ENCODE peak calls at places on chromosomes 1 and 21, in six cellular contexts. B is left ventricle myocardium inferior, V is thyroid gland, D is ovary, Y is H1, M is heart left ventricle. K is an unnamed sample.

GRCh38 chr1:218665216-218665615 is 320.1 kb downstream of the TGFB2 start:
- DNase-seq in B (peak; percentile 44), Y (no peak), D (peak; percentile 41), V (peak; percentile 16), M (peak; percentile 29), K (no peak)

GRCh38 chr1:229855999-229856650 is 210.9 kb upstream of the GALNT2 start:
- DNase-seq in Y (no peak), D (no peak), M (no peak), B (no peak), V (peak; percentile 44), K (no peak)

GRCh38 chr1:234962340-234962989 is 166.2 kb downstream of the TOMM20 start:
- DNase-seq in M (peak; percentile 54), Y (no peak), V (peak; percentile 64), D (peak; percentile 47), B (no peak), K (no peak)

GRCh38 chr1:215569987-215570824 is 3.1 kb downstream of the KCTD3 start:
- DNase-seq in M (no peak), B (no peak), Y (no peak), D (no peak), V (no peak), K (no peak)

GRCh38 chr1:54498383-54499096 is 49.5 kb upstream of the ACOT11 start:
- DNase-seq in V (no peak), Y (no peak), M (no peak), D (no peak), B (no peak), K (no peak)

GRCh38 chr1:97507863-97508262 is 413.0 kb downstream of the DPYD start:
- DNase-seq in V (no peak), Y (no peak), B (no peak), D (no peak), M (peak; percentile 10), K (no peak)

GRCh38 chr1:54763814-54764131 is 550 bp downstream of the PARS2 start:
- DNase-seq in Y (no peak), B (no peak), M (no peak), V (no peak), D (no peak), K (no peak)

GRCh38 chr1:23133587-23133986 is 35.1 kb downstream of the LUZP1 start:
- DNase-seq in Y (no peak), M (no peak), V (no peak), D (no peak), B (no peak), K (no peak)

GRCh38 chr1:89487972-89488371 is 36.7 kb upstream of the LRRC8B start:
- DNase-seq in B (no peak), Y (no peak), D (no peak), V (no peak), M (no peak), K (no peak)

GRCh38 chr1:232038704-232039103 is 412.1 kb downstream of the DISC1 start:
- DNase-seq in D (no peak), B (peak; percentile 34), V (peak; percentile 73), Y (no peak), M (peak; percentile 58), K (no peak)

GRCh38 chr1:7586031-7586941 is 184.8 kb upstream of the VAMP3 start:
- DNase-seq in V (no peak), B (no peak), D (peak; percentile 8), Y (no peak), M (no peak), K (no peak)

GRCh38 chr1:119878171-119878570 is 18.1 kb downstream of the ADAM30 start:
- DNase-seq in M (no peak), V (no peak), B (no peak), D (no peak), Y (no peak), K (no peak)

GRCh38 chr1:3943806-3944620 is 43.9 kb upstream of the C1orf174 start:
- DNase-seq in Y (no peak), M (no peak), D (no peak), V (no peak), B (no peak), K (no peak)

GRCh38 chr1:223062177-223062576 is 80.9 kb downstream of the TLR5 start:
- DNase-seq in Y (no peak), B (no peak), M (no peak), V (no peak), D (no peak), K (no peak)

GRCh38 chr1:168161459-168161858 is 17.3 kb upstream of the TIPRL start:
- DNase-seq in Y (no peak), D (no peak), M (no peak), V (no peak), B (no peak), K (no peak)

GRCh38 chr1:94962745-94963265 is 35.9 kb upstream of the CNN3 start:
- DNase-seq in D (peak; percentile 59), V (peak; percentile 30), M (peak; percentile 29), B (no peak), Y (no peak), K (no peak)

GRCh38 chr1:38360807-38361206 is 314.2 kb upstream of the POU3F1 start:
- DNase-seq in D (no peak), M (no peak), B (no peak), Y (no peak), V (peak; percentile 2), K (no peak)

GRCh38 chr1:9561429-9561828 is 22.2 kb downstream of the SLC25A33 start:
- DNase-seq in V (peak; percentile 72), D (peak; percentile 43), M (peak; percentile 46), Y (no peak), B (no peak), K (no peak)

GRCh38 chr1:165444897-165445370 is at the start of gene RXRG:
- DNase-seq in V (peak; percentile 25), B (peak; percentile 52), Y (no peak), M (peak; percentile 29), D (no peak), K (no peak)

GRCh38 chr21:40568756-40569155 is 278.2 kb downstream of the DSCAM start:
- DNase-seq in V (no peak), D (no peak), Y (no peak), M (no peak), B (no peak), K (no peak)

GRCh38 chr1:95118019-95118499 is 904 bp downstream of the TLCD4 start:
- DNase-seq in M (no peak), V (peak; percentile 78), B (no peak), Y (no peak), D (no peak), K (no peak)

GRCh38 chr1:23796466-23797271 is 3.9 kb downstream of the GALE start:
- DNase-seq in B (no peak), Y (no peak), V (no peak), M (no peak), D (no peak), K (no peak)

GRCh38 chr1:43969746-43970466 is at the start of gene DPH2:
- DNase-seq in B (peak; percentile 97), Y (peak; percentile 88), M (peak; percentile 98), V (peak; percentile 99), D (peak; percentile 97), K (peak; percentile 91)

GRCh38 chr1:161038523-161039153 is at the start of gene TSTD1:
- DNase-seq in V (peak; percentile 95), B (peak; percentile 52), M (peak; percentile 58), Y (no peak), D (peak; percentile 59), K (no peak)

GRCh38 chr21:39924577-39925308 is 57.5 kb downstream of the PCP4 start:
- DNase-seq in Y (no peak), V (no peak), B (no peak), D (no peak), M (no peak), K (no peak)

GRCh38 chr1:245880754-245881403 is 626.2 kb downstream of the SMYD3 start:
- DNase-seq in D (no peak), B (no peak), V (no peak), Y (no peak), M (no peak), K (no peak)

GRCh38 chr1:183918589-183918988 is 113.7 kb downstream of the RGL1 start:
- DNase-seq in D (no peak), M (no peak), V (peak; percentile 48), B (no peak), Y (no peak), K (no peak)

DNA sequence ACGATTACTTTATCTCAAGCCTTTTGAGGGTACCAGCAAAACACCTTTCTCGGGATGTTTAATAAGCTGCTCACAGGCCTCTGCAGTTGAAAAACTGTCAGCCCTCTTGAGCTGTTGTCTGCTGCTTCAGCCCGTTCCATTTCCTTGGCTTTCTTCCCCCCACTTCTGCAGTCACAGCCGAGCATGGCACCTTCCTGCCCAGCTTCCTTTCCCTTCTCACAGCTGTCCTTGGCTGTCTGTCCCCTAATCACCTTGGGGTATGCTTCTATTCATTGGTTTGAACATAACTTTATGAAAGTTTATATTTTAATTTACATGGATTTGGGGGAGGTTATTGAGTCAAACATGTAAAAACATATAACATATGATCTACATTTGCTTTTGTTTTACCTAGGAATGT is 6.9 kb upstream of the PROX1 start:
- DNase-seq in M (no peak), V (no peak), Y (no peak), D (no peak), B (no peak), K (no peak)
- H3K4me1 ChIP-seq in M (peaks cover 21% of the 10 kb centered on the region), V (peaks cover 32% of the 10 kb centered on the region), Y (peaks cover 18% of the 10 kb centered on the region), D (peaks cover 13% of the 10 kb centered on the region), B (peaks cover 36% of the 10 kb centered on the region), K (peaks cover 9% of the 10 kb centered on the region)

DNA sequence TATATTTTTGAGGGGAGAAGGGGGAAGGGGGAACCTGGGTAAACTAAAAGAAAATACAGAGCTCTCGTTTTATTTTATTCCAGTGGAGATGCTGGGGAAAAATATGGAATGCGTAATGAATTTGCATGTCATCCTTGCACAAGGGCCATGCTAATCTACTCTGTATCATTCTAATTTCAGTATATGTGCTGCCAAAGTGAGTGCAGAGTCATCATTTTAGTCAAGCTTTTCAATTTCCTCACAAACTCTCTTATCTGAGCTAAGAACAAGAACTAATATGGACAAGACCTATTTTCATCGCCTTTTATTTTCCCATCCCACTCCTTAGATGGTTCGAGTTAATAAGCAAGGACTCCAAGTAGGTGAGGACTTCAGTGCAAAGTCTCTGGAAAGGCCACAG is 13.2 kb downstream of the ADORA3 start:
- DNase-seq in Y (no peak), B (no peak), V (no peak), D (no peak), M (no peak), K (no peak)
- H3K27ac ChIP-seq in Y (no peak overlapping the region), B (peak overlapping the region; percentile 42), V (no peak overlapping the region), D (no peak overlapping the region), M (no peak overlapping the region), K (peak overlapping the region; percentile 57)

GRCh38 chr1:40404670-40405462 is 31.3 kb downstream of the SMAP2 start:
- DNase-seq in B (no peak), Y (no peak), M (peak; percentile 25), D (peak; percentile 40), V (no peak), K (no peak)
- H3K4me1 ChIP-seq in B (peaks cover 6% of the 10 kb centered on the region), Y (no peaks in the 10 kb centered on the region), M (peaks cover 17% of the 10 kb centered on the region), D (no peaks in the 10 kb centered on the region), V (peaks cover 4% of the 10 kb centered on the region), K (peaks cover 26% of the 10 kb centered on the region)

GRCh38 chr1:224544711-224545110 is 71.4 kb upstream of the CNIH3 start:
- DNase-seq in M (no peak), V (no peak), D (no peak), Y (no peak), B (no peak), K (no peak)
- H3K27ac ChIP-seq in M (no peak overlapping the region), V (no peak overlapping the region), D (no peak overlapping the region), Y (no peak overlapping the region), B (no peak overlapping the region), K (no peak overlapping the region)

GRCh38 chr1:205665216-205665757 is 15.0 kb downstream of the SLC45A3 start:
- DNase-seq in M (no peak), Y (no peak), V (no peak), B (no peak), D (no peak), K (no peak)
- H3K4me1 ChIP-seq in M (peaks cover 17% of the 10 kb centered on the region), Y (peaks cover 21% of the 10 kb centered on the region), V (peaks cover 7% of the 10 kb centered on the region), B (peaks cover 34% of the 10 kb centered on the region), D (peaks cover 2% of the 10 kb centered on the region), K (peaks cover 77% of the 10 kb centered on the region)

GRCh38 chr1:110483308-110483685 is 32.3 kb downstream of the PROK1 start:
- DNase-seq in M (no peak), Y (no peak), V (no peak), D (no peak), B (no peak), K (no peak)
- H3K27ac ChIP-seq in M (no peak overlapping the region), Y (no peak overlapping the region), V (no peak overlapping the region), D (no peak overlapping the region), B (no peak overlapping the region), K (no peak overlapping the region)